ENCODE peak calls at places on chromosomes 12 and 14, in ten cellular contexts. R is body of pancreas, F is A549, K is H54, Q is uterus, Y is right lobe of liver, N is ovary, V is lower leg skin, H is spleen, G is Peyer's patch. E is an unnamed sample.

GRCh38 chr12:100672075-100672592 is 98.7 kb downstream of the GAS2L3 start:
- DNase-seq in R (no peak), F (peak), K (peak), Q (no peak), Y (no peak), N (no peak), V (no peak), H (no peak), G (no peak), E (no peak)

GRCh38 chr12:42299392-42300308 is 26.2 kb downstream of the ZCRB1 start:
- DNase-seq in R (no peak), F (no peak), K (no peak), Q (no peak), Y (no peak), N (no peak), V (no peak), H (no peak), G (no peak), E (no peak)

GRCh38 chr12:9273276-9273675 is 65.1 kb upstream of the PZP start:
- DNase-seq in R (no peak), F (no peak), K (no peak), Q (no peak), Y (no peak), N (no peak), V (no peak), H (no peak), G (no peak), E (no peak)

GRCh38 chr14:103404920-103405319 is 19.7 kb downstream of the MARK3 start:
- DNase-seq in R (peak), F (no peak), K (no peak), Q (no peak), Y (no peak), N (peak), V (no peak), H (no peak), G (no peak), E (peak)

GRCh38 chr14:103141117-103141796 is 18.0 kb downstream of the TNFAIP2 start:
- DNase-seq in R (peak), F (peak), K (peak), Q (no peak), Y (no peak), N (peak), V (no peak), H (no peak), G (peak), E (no peak)

GRCh38 chr14:82422186-82422585 is 888.5 kb upstream of the SEL1L start:
- DNase-seq in R (no peak), F (no peak), K (no peak), Q (no peak), Y (no peak), N (no peak), V (no peak), H (no peak), G (no peak), E (no peak)

GRCh38 chr14:102330806-102331205 is 11.3 kb downstream of the ZNF839 start:
- DNase-seq in R (no peak), F (no peak), K (no peak), Q (no peak), Y (no peak), N (no peak), V (no peak), H (no peak), G (no peak), E (no peak)

GRCh38 chr12:54049164-54049563 is 4.5 kb upstream of the HOXC4 start:
- DNase-seq in R (no peak), F (no peak), K (no peak), Q (no peak), Y (no peak), N (no peak), V (no peak), H (no peak), G (no peak), E (no peak)

GRCh38 chr14:77014004-77014604 is 14.4 kb downstream of the IRF2BPL start:
- DNase-seq in R (peak), F (no peak), K (no peak), Q (peak), Y (peak), N (peak), V (no peak), H (no peak), G (no peak), E (peak)

GRCh38 chr12:70540996-70541395 is 96.2 kb downstream of the PTPRB start:
- DNase-seq in R (no peak), F (no peak), K (no peak), Q (no peak), Y (no peak), N (no peak), V (no peak), H (no peak), G (no peak), E (no peak)

GRCh38 chr12:70534466-70534865 is 102.8 kb downstream of the PTPRB start:
- DNase-seq in R (no peak), F (no peak), K (no peak), Q (no peak), Y (no peak), N (no peak), V (no peak), H (no peak), G (no peak), E (no peak)

GRCh38 chr12:70535896-70536374 is 101.3 kb downstream of the PTPRB start:
- DNase-seq in R (no peak), F (no peak), K (no peak), Q (no peak), Y (no peak), N (no peak), V (no peak), H (no peak), G (no peak), E (peak)

DNA sequence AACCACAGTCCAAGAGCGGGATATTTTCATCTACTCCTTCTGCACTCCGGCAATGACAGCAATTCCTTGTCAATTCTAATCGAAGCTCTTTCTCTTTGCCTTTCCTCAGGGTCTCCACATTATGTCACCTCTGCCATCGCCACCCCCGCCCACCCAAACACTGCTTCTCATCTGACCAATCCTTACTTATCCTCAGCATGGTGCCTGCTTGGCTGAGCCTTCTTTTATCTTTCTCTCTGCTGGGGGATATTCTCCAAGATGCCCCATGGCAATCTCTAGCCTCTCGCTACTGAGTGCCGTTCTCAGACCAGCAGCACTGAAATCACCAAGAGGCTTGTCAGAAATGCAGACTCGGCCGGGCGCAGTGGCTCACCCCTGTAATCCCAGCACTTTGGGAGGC is 100.6 kb downstream of the PTPRB start:
- DNase-seq in R (no peak), F (no peak), K (no peak), Q (no peak), Y (no peak), N (no peak), V (no peak), H (no peak), G (no peak), E (no peak)
- TF ChIP-seq POLR2A in R (no peak), F (no peak), K (no peak), Q (no peak), Y (no peak), N (no peak), V (no peak), H (no peak), G (no peak), E (no peak)

GRCh38 chr14:34714320-34715107 is at the start of gene CFL2:
- DNase-seq in R (peak), F (peak), K (peak), Q (peak), Y (peak), N (peak), V (peak), H (peak), G (peak), E (peak)
- TF ChIP-seq POLR2A in R (peak), F (peak), K (peak), Q (peak), Y (peak), N (peak), V (no peak), H (peak), G (peak), E (peak)

GRCh38 chr12:121802843-121803698 is 738 bp upstream of the SETD1B start:
- DNase-seq in R (peak), F (peak), K (peak), Q (peak), Y (peak), N (peak), V (peak), H (peak), G (peak), E (peak)

GRCh38 chr12:121805171-121805687 is 1.4 kb downstream of the SETD1B start:
- DNase-seq in R (no peak), F (no peak), K (peak), Q (peak), Y (peak), N (peak), V (no peak), H (peak), G (peak), E (no peak)

GRCh38 chr12:121803861-121804416 is at the start of gene SETD1B:
- DNase-seq in R (peak), F (no peak), K (peak), Q (peak), Y (peak), N (peak), V (no peak), H (peak), G (peak), E (no peak)

GRCh38 chr12:121805800-121806555 is 2.2 kb downstream of the SETD1B start:
- DNase-seq in R (no peak), F (no peak), K (no peak), Q (peak), Y (peak), N (peak), V (no peak), H (peak), G (peak), E (no peak)

GRCh38 chr12:121804417-121805111 is 755 bp downstream of the SETD1B start:
- DNase-seq in R (peak), F (no peak), K (peak), Q (peak), Y (peak), N (peak), V (no peak), H (peak), G (peak), E (no peak)
- TF ChIP-seq POLR2A in R (no peak), F (no peak), K (no peak), Q (no peak), Y (peak), N (no peak), V (no peak), H (no peak), G (peak), E (no peak)

GRCh38 chr14:73725116-73726024 is 11.2 kb upstream of the PNMA1 start:
- DNase-seq in R (no peak), F (no peak), K (no peak), Q (no peak), Y (no peak), N (no peak), V (no peak), H (no peak), G (peak), E (no peak)
- TF ChIP-seq POLR2A in R (no peak), F (no peak), K (no peak), Q (no peak), Y (no peak), N (no peak), V (no peak), H (no peak), G (no peak), E (no peak)

DNA sequence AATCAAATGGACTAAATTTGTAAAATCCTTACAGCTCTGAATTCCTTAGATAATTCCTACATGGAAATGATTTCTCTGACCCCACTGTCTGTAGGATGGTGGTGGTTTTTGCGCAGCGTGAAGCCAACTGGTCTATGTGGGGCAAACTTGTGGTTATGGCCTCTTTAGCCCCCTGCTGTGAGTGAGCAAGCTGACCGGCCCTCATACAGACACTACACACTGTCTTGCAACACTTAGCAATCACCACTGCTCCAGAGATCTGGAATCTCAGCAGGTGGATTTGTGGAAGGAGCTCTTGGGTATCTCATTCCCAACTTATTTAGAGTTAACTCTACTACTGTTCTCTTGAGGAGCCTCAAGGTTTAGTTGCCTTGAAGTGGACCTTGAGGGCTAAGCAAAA is 70.2 kb downstream of the SCN8A start:
- DNase-seq in R (no peak), F (no peak), K (peak), Q (no peak), Y (no peak), N (no peak), V (no peak), H (no peak), G (no peak), E (no peak)
- TF ChIP-seq POLR2A in R (no peak), F (no peak), K (no peak), Q (no peak), Y (no peak), N (no peak), V (no peak), H (no peak), G (no peak), E (no peak)

GRCh38 chr14:24215495-24216344 is at the start of gene MDP1:
- DNase-seq in R (peak), F (peak), K (no peak), Q (peak), Y (peak), N (peak), V (peak), H (peak), G (peak), E (peak)
- TF ChIP-seq POLR2A in R (peak), F (peak), K (peak), Q (peak), Y (peak), N (peak), V (no peak), H (peak), G (peak), E (peak)

DNA sequence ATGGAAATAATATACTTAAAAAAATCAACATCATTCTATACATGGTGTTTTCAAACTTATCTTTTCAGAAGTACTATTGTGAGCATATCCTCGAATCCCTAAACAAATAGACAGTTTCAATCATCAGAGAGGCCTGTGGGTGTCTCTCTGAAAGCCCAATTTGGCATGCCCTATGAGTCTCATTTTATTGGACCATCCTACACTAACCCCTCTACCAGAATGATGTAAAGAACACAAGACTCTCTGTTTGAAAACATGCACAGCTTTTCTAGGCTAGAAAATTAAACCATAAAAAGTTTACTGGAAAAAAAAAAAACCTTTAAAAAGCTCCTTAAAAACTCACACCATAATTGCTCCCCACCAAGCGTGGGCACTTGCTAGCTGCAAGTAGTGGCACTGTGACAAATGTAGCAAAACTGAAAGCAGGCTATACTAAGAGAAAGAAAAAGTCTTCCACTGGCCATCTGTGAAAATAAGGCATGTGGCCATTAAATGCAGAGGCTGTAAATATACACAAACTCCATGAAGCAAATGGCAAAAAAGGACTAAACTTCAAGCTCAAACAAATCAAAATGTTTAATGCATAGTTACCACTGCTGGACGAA is 394.2 kb downstream of the SOX5 start:
- DNase-seq in R (no peak), F (no peak), K (no peak), Q (no peak), Y (no peak), N (no peak), V (no peak), H (no peak), G (no peak), E (no peak)
- TF ChIP-seq POLR2A in R (no peak), F (no peak), K (no peak), Q (no peak), Y (no peak), N (no peak), V (no peak), H (no peak), G (no peak), E (no peak)

DNA sequence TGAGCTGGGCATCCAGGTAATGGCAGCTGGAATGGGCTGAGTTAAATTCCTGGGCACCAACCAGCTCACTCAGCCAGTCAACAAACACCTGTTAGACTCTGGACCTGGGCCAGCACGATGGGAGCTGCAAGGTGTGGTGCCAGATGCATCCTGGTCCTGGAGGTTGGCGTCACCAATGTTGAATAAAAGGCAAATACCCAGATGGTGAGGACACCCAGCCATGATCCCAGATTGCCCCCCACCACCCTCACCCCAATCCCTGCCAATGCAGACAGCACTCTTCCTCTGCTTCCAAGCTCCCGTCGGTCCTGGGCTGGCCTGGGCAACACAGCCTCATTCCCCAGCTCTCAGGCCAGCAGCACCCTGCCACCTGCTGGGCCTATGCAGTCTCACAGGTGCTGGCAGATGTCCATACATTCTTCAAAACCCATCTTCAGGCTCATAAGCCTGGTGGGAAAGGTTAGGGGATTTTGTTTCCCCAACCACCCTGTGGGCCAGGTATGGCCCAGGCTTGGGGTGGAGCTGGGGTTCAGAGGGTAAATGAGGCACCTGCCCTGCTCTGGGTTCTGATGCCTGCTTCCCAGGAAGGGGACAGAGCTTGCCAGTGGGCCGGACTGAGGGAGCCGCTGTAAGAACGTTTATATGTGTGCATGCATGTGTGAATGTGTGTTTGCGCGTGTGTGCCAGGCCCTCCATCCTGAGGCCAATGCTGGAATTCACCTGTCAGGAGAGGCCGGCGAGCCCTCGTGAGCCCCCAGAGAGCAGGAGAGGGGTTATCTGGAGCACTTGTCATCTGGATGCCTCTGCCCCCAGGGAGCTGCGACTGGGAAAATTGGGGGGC is 58.0 kb downstream of the LGMN start:
- DNase-seq in R (peak), F (peak), K (peak), Q (no peak), Y (no peak), N (no peak), V (no peak), H (peak), G (peak), E (peak)
- TF ChIP-seq POLR2A in R (no peak), F (no peak), K (no peak), Q (no peak), Y (no peak), N (no peak), V (no peak), H (no peak), G (no peak), E (no peak)

GRCh38 chr14:69818760-69819191 is 21.7 kb upstream of the SLC10A1 start:
- DNase-seq in R (peak), F (peak), K (peak), Q (peak), Y (no peak), N (peak), V (peak), H (no peak), G (no peak), E (peak)
- TF ChIP-seq POLR2A in R (no peak), F (no peak), K (no peak), Q (no peak), Y (no peak), N (no peak), V (no peak), H (no peak), G (no peak), E (no peak)

GRCh38 chr12:108483213-108483920 is 31.7 kb upstream of the FICD start:
- DNase-seq in R (no peak), F (no peak), K (no peak), Q (no peak), Y (no peak), N (no peak), V (no peak), H (no peak), G (no peak), E (no peak)
- TF ChIP-seq POLR2A in R (no peak), F (no peak), K (no peak), Q (no peak), Y (no peak), N (no peak), V (no peak), H (no peak), G (no peak), E (no peak)